ENCODE peak calls at places on chromosomes 5 and 9, in four cellular contexts. One of them, this sample, is unnamed. For H3K4me1, the result is how much of the 10 kb centered on the place peaks cover.

GRCh38 chr5:20023686-20024085 is 35.7 kb upstream of the CDH18 start:
- DNase-seq in aorta: no peak
- DNase-seq in CD8-positive, alpha-beta T cell: no peak
- DNase-seq in upper lobe of right lung: no peak
- DNase-seq in this sample: no peak

GRCh38 chr9:967851-968641 is 8.4 kb upstream of the DMRT3 start:
- DNase-seq in aorta: no peak
- DNase-seq in CD8-positive, alpha-beta T cell: no peak
- DNase-seq in upper lobe of right lung: no peak
- DNase-seq in this sample: no peak

GRCh38 chr9:32579706-32580331 is 6.9 kb upstream of the NDUFB6 start:
- DNase-seq in aorta: peak
- DNase-seq in CD8-positive, alpha-beta T cell: peak
- DNase-seq in upper lobe of right lung: peak
- DNase-seq in this sample: peak

GRCh38 chr5:100904259-100904822 is 1.3 kb upstream of the ST8SIA4 start:
- DNase-seq in aorta: peak
- DNase-seq in CD8-positive, alpha-beta T cell: peak
- DNase-seq in upper lobe of right lung: peak
- DNase-seq in this sample: peak

GRCh38 chr5:157602505-157602904 is 26.9 kb upstream of the ADAM19 start:
- DNase-seq in aorta: no peak
- DNase-seq in CD8-positive, alpha-beta T cell: no peak
- DNase-seq in upper lobe of right lung: no peak
- DNase-seq in this sample: no peak

GRCh38 chr5:75886706-75887105 is 169.5 kb upstream of the POC5 start:
- DNase-seq in aorta: no peak
- DNase-seq in CD8-positive, alpha-beta T cell: no peak
- DNase-seq in upper lobe of right lung: no peak
- DNase-seq in this sample: no peak

GRCh38 chr5:124630767-124631704 is 115.4 kb downstream of the ZNF608 start:
- DNase-seq in aorta: no peak
- DNase-seq in CD8-positive, alpha-beta T cell: no peak
- DNase-seq in upper lobe of right lung: no peak
- DNase-seq in this sample: no peak

GRCh38 chr5:61402970-61403369 is 70.9 kb downstream of the ZSWIM6 start:
- DNase-seq in aorta: no peak
- DNase-seq in CD8-positive, alpha-beta T cell: no peak
- DNase-seq in upper lobe of right lung: no peak
- DNase-seq in this sample: no peak

GRCh38 chr9:124259273-124260078 is 1.7 kb downstream of the NEK6 start:
- DNase-seq in aorta: peak
- DNase-seq in CD8-positive, alpha-beta T cell: no peak
- DNase-seq in upper lobe of right lung: peak
- DNase-seq in this sample: no peak

GRCh38 chr9:108874058-108874788 is 12.2 kb downstream of the ACTL7A start:
- DNase-seq in aorta: no peak
- DNase-seq in CD8-positive, alpha-beta T cell: no peak
- DNase-seq in upper lobe of right lung: no peak
- DNase-seq in this sample: no peak

GRCh38 chr9:136978073-136978864 is 965 bp downstream of the PTGDS start:
- DNase-seq in aorta: peak
- DNase-seq in CD8-positive, alpha-beta T cell: peak
- DNase-seq in upper lobe of right lung: peak
- DNase-seq in this sample: peak

GRCh38 chr5:178367351-178368120 is 134.9 kb upstream of the PHYKPL start:
- DNase-seq in aorta: peak
- DNase-seq in CD8-positive, alpha-beta T cell: no peak
- DNase-seq in upper lobe of right lung: peak
- DNase-seq in this sample: no peak

GRCh38 chr5:74767579-74767913 is 497 bp downstream of the NSA2 start:
- DNase-seq in aorta: no peak
- DNase-seq in CD8-positive, alpha-beta T cell: no peak
- DNase-seq in upper lobe of right lung: no peak
- DNase-seq in this sample: peak

GRCh38 chr5:74040065-74040551 is 414.1 kb downstream of the ARHGEF28 start:
- DNase-seq in aorta: no peak
- DNase-seq in CD8-positive, alpha-beta T cell: no peak
- DNase-seq in upper lobe of right lung: no peak
- DNase-seq in this sample: no peak

GRCh38 chr5:26227245-26227644 is 811.1 kb downstream of the CDH9 start:
- DNase-seq in aorta: no peak
- DNase-seq in CD8-positive, alpha-beta T cell: no peak
- DNase-seq in upper lobe of right lung: no peak
- DNase-seq in this sample: no peak

GRCh38 chr5:175892401-175892800 is 21.0 kb downstream of the CPLX2 start:
- DNase-seq in aorta: no peak
- DNase-seq in CD8-positive, alpha-beta T cell: no peak
- DNase-seq in upper lobe of right lung: no peak
- DNase-seq in this sample: no peak

GRCh38 chr5:115068239-115069086 is 101.2 kb downstream of the TRIM36 start:
- DNase-seq in aorta: no peak
- DNase-seq in CD8-positive, alpha-beta T cell: no peak
- DNase-seq in upper lobe of right lung: no peak
- DNase-seq in this sample: peak

GRCh38 chr9:111934747-111935146 is 38.1 kb downstream of the UGCG start:
- DNase-seq in aorta: no peak
- DNase-seq in CD8-positive, alpha-beta T cell: no peak
- DNase-seq in upper lobe of right lung: no peak
- DNase-seq in this sample: no peak

GRCh38 chr5:137148656-137149055 is 350.5 kb downstream of the SPOCK1 start:
- DNase-seq in aorta: no peak
- DNase-seq in CD8-positive, alpha-beta T cell: no peak
- DNase-seq in upper lobe of right lung: no peak
- DNase-seq in this sample: no peak

GRCh38 chr9:112084334-112084733 is 90.8 kb downstream of the SUSD1 start:
- DNase-seq in aorta: no peak
- DNase-seq in CD8-positive, alpha-beta T cell: no peak
- DNase-seq in upper lobe of right lung: no peak
- DNase-seq in this sample: no peak

GRCh38 chr5:12323637-12324229 is 419.5 kb upstream of the CTNND2 start:
- DNase-seq in aorta: no peak
- DNase-seq in CD8-positive, alpha-beta T cell: no peak
- DNase-seq in upper lobe of right lung: no peak
- DNase-seq in this sample: no peak

GRCh38 chr5:1488882-1489680 is 34.7 kb downstream of the LPCAT1 start:
- DNase-seq in aorta: no peak
- DNase-seq in CD8-positive, alpha-beta T cell: no peak
- DNase-seq in upper lobe of right lung: no peak
- DNase-seq in this sample: no peak

GRCh38 chr5:16411235-16411634 is 54.4 kb downstream of the ZNF622 start:
- DNase-seq in aorta: no peak
- DNase-seq in CD8-positive, alpha-beta T cell: no peak
- DNase-seq in upper lobe of right lung: no peak
- DNase-seq in this sample: no peak

GRCh38 chr5:128842241-128842640 is 123.0 kb upstream of the SLC27A6 start:
- DNase-seq in aorta: no peak
- DNase-seq in CD8-positive, alpha-beta T cell: no peak
- DNase-seq in upper lobe of right lung: no peak
- DNase-seq in this sample: no peak

GRCh38 chr5:67723873-67724272 is 491.7 kb upstream of the PIK3R1 start:
- DNase-seq in aorta: no peak
- DNase-seq in CD8-positive, alpha-beta T cell: no peak
- DNase-seq in upper lobe of right lung: no peak
- DNase-seq in this sample: no peak

GRCh38 chr5:167530548-167530947 is 760.9 kb upstream of the WWC1 start:
- DNase-seq in aorta: no peak
- DNase-seq in CD8-positive, alpha-beta T cell: no peak
- DNase-seq in upper lobe of right lung: no peak
- DNase-seq in this sample: no peak

GRCh38 chr5:20262896-20263295 is 274.9 kb upstream of the CDH18 start:
- DNase-seq in aorta: no peak
- DNase-seq in CD8-positive, alpha-beta T cell: no peak
- DNase-seq in upper lobe of right lung: no peak
- DNase-seq in this sample: no peak

GRCh38 chr9:36870960-36871359 is 163.1 kb downstream of the PAX5 start:
- DNase-seq in aorta: peak
- DNase-seq in CD8-positive, alpha-beta T cell: no peak
- DNase-seq in upper lobe of right lung: peak
- DNase-seq in this sample: no peak

GRCh38 chr9:7656648-7657047 is 142.9 kb downstream of the DMAC1 start:
- DNase-seq in aorta: no peak
- DNase-seq in CD8-positive, alpha-beta T cell: no peak
- DNase-seq in upper lobe of right lung: no peak
- DNase-seq in this sample: no peak

GRCh38 chr9:105921057-105921721 is 226.8 kb downstream of the TMEM38B start:
- DNase-seq in aorta: no peak
- DNase-seq in CD8-positive, alpha-beta T cell: no peak
- DNase-seq in upper lobe of right lung: no peak
- DNase-seq in this sample: no peak

GRCh38 chr9:124218438-124219289 is 39.1 kb upstream of the NEK6 start:
- DNase-seq in aorta: peak
- DNase-seq in CD8-positive, alpha-beta T cell: peak
- DNase-seq in upper lobe of right lung: peak
- DNase-seq in this sample: no peak

GRCh38 chr9:117355542-117355941 is 59.3 kb downstream of the ASTN2 start:
- DNase-seq in aorta: no peak
- DNase-seq in CD8-positive, alpha-beta T cell: no peak
- DNase-seq in upper lobe of right lung: no peak
- DNase-seq in this sample: no peak

GRCh38 chr5:116686438-116686837 is 111.8 kb upstream of the SEMA6A start:
- DNase-seq in aorta: no peak
- DNase-seq in CD8-positive, alpha-beta T cell: no peak
- DNase-seq in upper lobe of right lung: no peak
- DNase-seq in this sample: no peak
- H3K4me3 ChIP-seq in aorta: no peak
- H3K4me3 ChIP-seq in CD8-positive, alpha-beta T cell: no peak
- H3K4me3 ChIP-seq in upper lobe of right lung: no peak
- H3K4me3 ChIP-seq in this sample: no peak

GRCh38 chr9:114791736-114792135 is 14.1 kb downstream of the TNFSF15 start:
- DNase-seq in aorta: no peak
- DNase-seq in CD8-positive, alpha-beta T cell: no peak
- DNase-seq in upper lobe of right lung: no peak
- DNase-seq in this sample: no peak
- H3K4me1 ChIP-seq in aorta: under half
- H3K4me1 ChIP-seq in CD8-positive, alpha-beta T cell: under half
- H3K4me1 ChIP-seq in upper lobe of right lung: under half
- H3K4me1 ChIP-seq in this sample: under half

DNA sequence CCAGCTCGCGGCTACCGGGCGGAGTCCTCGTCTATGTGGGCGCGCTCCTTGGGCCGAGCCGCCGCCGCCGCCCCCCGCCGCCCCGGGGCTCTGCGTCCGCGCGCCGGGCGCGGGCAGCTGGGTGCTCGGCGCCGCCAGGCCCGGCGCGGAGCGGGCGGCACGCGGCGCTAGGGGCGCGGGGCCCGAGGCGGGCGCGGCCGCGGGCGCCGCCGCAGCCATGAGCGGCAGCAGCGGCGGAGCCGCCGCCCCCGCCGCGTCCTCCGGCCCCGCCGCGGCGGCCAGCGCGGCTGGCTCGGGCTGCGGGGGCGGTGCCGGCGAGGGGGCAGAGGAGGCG is 334 bp downstream of the TRIO start:
- DNase-seq in aorta: no peak
- DNase-seq in CD8-positive, alpha-beta T cell: no peak
- DNase-seq in upper lobe of right lung: no peak
- DNase-seq in this sample: no peak
- H3K4me3 ChIP-seq in aorta: peak
- H3K4me3 ChIP-seq in CD8-positive, alpha-beta T cell: no peak
- H3K4me3 ChIP-seq in upper lobe of right lung: peak
- H3K4me3 ChIP-seq in this sample: no peak

GRCh38 chr5:132473608-132474007 is 17.0 kb downstream of the IRF1 start:
- DNase-seq in aorta: no peak
- DNase-seq in CD8-positive, alpha-beta T cell: no peak
- DNase-seq in upper lobe of right lung: peak
- DNase-seq in this sample: peak

GRCh38 chr5:132471006-132471907 is 19.3 kb downstream of the IRF1 start:
- DNase-seq in aorta: no peak
- DNase-seq in CD8-positive, alpha-beta T cell: no peak
- DNase-seq in upper lobe of right lung: peak
- DNase-seq in this sample: no peak

GRCh38 chr5:132473019-132473531 is 17.5 kb downstream of the IRF1 start:
- DNase-seq in aorta: peak
- DNase-seq in CD8-positive, alpha-beta T cell: peak
- DNase-seq in upper lobe of right lung: peak
- DNase-seq in this sample: peak

GRCh38 chr5:132471944-132472343 is 18.6 kb downstream of the IRF1 start:
- DNase-seq in aorta: no peak
- DNase-seq in CD8-positive, alpha-beta T cell: no peak
- DNase-seq in upper lobe of right lung: peak
- DNase-seq in this sample: no peak

GRCh38 chr5:132472431-132472830 is 18.1 kb downstream of the IRF1 start:
- DNase-seq in aorta: no peak
- DNase-seq in CD8-positive, alpha-beta T cell: no peak
- DNase-seq in upper lobe of right lung: peak
- DNase-seq in this sample: no peak
- H3K4me1 ChIP-seq in aorta: under half
- H3K4me1 ChIP-seq in CD8-positive, alpha-beta T cell: half or more
- H3K4me1 ChIP-seq in upper lobe of right lung: under half
- H3K4me1 ChIP-seq in this sample: half or more

GRCh38 chr5:15003511-15003920 is 131.9 kb upstream of the ANKH start:
- DNase-seq in aorta: peak
- DNase-seq in CD8-positive, alpha-beta T cell: peak
- DNase-seq in upper lobe of right lung: no peak
- DNase-seq in this sample: peak
- H3K4me3 ChIP-seq in aorta: no peak
- H3K4me3 ChIP-seq in CD8-positive, alpha-beta T cell: no peak
- H3K4me3 ChIP-seq in upper lobe of right lung: no peak
- H3K4me3 ChIP-seq in this sample: no peak

GRCh38 chr9:135070964-135071735 is 16.3 kb upstream of the OLFM1 start:
- DNase-seq in aorta: peak
- DNase-seq in CD8-positive, alpha-beta T cell: no peak
- DNase-seq in upper lobe of right lung: peak
- DNase-seq in this sample: no peak
- H3K4me1 ChIP-seq in aorta: under half
- H3K4me1 ChIP-seq in CD8-positive, alpha-beta T cell: under half
- H3K4me1 ChIP-seq in upper lobe of right lung: under half
- H3K4me1 ChIP-seq in this sample: under half

DNA sequence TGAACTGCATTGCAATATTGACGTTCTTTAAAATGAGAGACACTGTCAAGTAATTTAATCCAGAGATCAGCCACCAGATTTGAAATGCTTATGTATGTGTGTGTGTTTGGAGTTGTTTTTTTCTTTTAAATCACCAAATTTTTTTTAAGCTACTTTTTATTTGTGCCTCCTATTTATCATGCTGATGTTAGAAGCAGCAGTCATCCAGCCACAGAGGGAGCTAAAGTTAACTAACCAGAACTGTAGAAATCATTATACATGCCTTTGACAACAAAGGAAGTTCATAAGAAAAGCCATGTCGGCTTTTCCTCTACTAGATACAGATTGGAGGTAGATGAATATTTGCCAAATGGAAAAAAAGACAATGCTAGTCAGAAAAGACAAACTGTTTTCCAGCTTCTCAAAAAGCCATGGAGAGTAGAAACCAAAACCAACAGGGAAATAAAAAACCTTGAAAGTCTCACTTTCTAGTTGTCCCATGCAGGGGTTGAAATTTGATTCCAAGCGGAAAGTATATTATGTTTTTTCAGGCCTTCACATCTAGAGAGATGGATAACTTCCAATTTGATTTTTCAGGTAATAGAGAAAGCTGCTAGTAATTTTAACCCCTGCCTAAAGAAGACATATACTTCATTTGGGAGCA is 4.5 kb downstream of the PURA start:
- DNase-seq in aorta: no peak
- DNase-seq in CD8-positive, alpha-beta T cell: no peak
- DNase-seq in upper lobe of right lung: no peak
- DNase-seq in this sample: no peak
- H3K4me3 ChIP-seq in aorta: no peak
- H3K4me3 ChIP-seq in CD8-positive, alpha-beta T cell: no peak
- H3K4me3 ChIP-seq in upper lobe of right lung: no peak
- H3K4me3 ChIP-seq in this sample: no peak

This sample was measured in CD4-positive, alpha-beta memory T cell.